ENCODE peak calls at places on chromosomes 16 and 17, in eight cellular contexts. P is colonic mucosa; I is upper lobe of right lung; S is CD4-positive, alpha-beta memory T cell; R is CD4-positive, alpha-beta T cell; C is H1; N is adrenal gland; Y is adipocyte. G is an unnamed sample. For H3K9me3, the result is how much of the 10 kb centered on the place peaks cover.

GRCh38 chr17:61475726-61476125 is 23.5 kb downstream of the TBX4 start:
- DNase-seq in P (no peak), I (peak), S (no peak), R (no peak), C (no peak), N (no peak), Y (peak), G (no peak)

GRCh38 chr16:79217375-79218011 is 383.0 kb downstream of the MAF start:
- DNase-seq in P (no peak), I (no peak), S (peak), R (no peak), C (no peak), N (no peak), Y (no peak), G (no peak)

GRCh38 chr16:4435668-4436067 is 10.0 kb downstream of the DNAJA3 start:
- DNase-seq in P (no peak), I (no peak), S (no peak), R (no peak), C (no peak), N (no peak), Y (peak), G (no peak)

GRCh38 chr17:57480438-57481196 is 224.3 kb downstream of the MSI2 start:
- DNase-seq in P (no peak), I (no peak), S (no peak), R (no peak), C (no peak), N (no peak), Y (peak), G (no peak)

GRCh38 chr16:52256310-52257078 is 290.4 kb downstream of the TOX3 start:
- DNase-seq in P (no peak), I (no peak), S (no peak), R (no peak), C (no peak), N (no peak), Y (no peak), G (no peak)

GRCh38 chr16:80733366-80733901 is 71.0 kb downstream of the CDYL2 start:
- DNase-seq in P (no peak), I (no peak), S (no peak), R (no peak), C (no peak), N (no peak), Y (no peak), G (no peak)

GRCh38 chr17:80918731-80919130 is 72.9 kb upstream of the CHMP6 start:
- DNase-seq in P (no peak), I (peak), S (no peak), R (no peak), C (no peak), N (no peak), Y (no peak), G (no peak)

GRCh38 chr16:81460075-81460474 is 15.5 kb downstream of the CMIP start:
- DNase-seq in P (no peak), I (no peak), S (no peak), R (no peak), C (no peak), N (no peak), Y (no peak), G (no peak)

GRCh38 chr16:2598723-2599122 is 60.9 kb downstream of the PDPK1 start:
- DNase-seq in P (no peak), I (peak), S (no peak), R (no peak), C (no peak), N (peak), Y (no peak), G (no peak)

GRCh38 chr17:42642377-42642776 is 16.7 kb upstream of the TUBG2 start:
- DNase-seq in P (no peak), I (no peak), S (no peak), R (no peak), C (no peak), N (no peak), Y (no peak), G (no peak)

GRCh38 chr17:4492762-4493561 is 5.7 kb upstream of the SPNS2 start:
- DNase-seq in P (peak), I (no peak), S (no peak), R (no peak), C (peak), N (peak), Y (peak), G (no peak)

GRCh38 chr16:51592013-51592501 is 441.0 kb upstream of the SALL1 start:
- DNase-seq in P (no peak), I (no peak), S (no peak), R (no peak), C (no peak), N (no peak), Y (peak), G (no peak)

GRCh38 chr16:57530104-57530522 is 6.3 kb downstream of the CCDC102A start:
- DNase-seq in P (peak), I (peak), S (peak), R (peak), C (no peak), N (peak), Y (peak), G (peak)

GRCh38 chr17:49691086-49691676 is 13.3 kb upstream of the SPOP start:
- DNase-seq in P (no peak), I (no peak), S (no peak), R (no peak), C (no peak), N (no peak), Y (no peak), G (no peak)

GRCh38 chr17:43025290-43025657 is 243 bp downstream of the RND2 start:
- DNase-seq in P (no peak), I (no peak), S (no peak), R (no peak), C (no peak), N (no peak), Y (no peak), G (no peak)

GRCh38 chr17:55730808-55731207 is 8.1 kb upstream of the TMEM100 start:
- DNase-seq in P (no peak), I (no peak), S (no peak), R (no peak), C (no peak), N (no peak), Y (no peak), G (no peak)

GRCh38 chr17:44599298-44600175 is 42.3 kb downstream of the FZD2 start:
- DNase-seq in P (peak), I (no peak), S (no peak), R (no peak), C (no peak), N (peak), Y (peak), G (no peak)

GRCh38 chr16:46695937-46696336 is 6.5 kb downstream of the ORC6 start:
- DNase-seq in P (no peak), I (no peak), S (no peak), R (no peak), C (no peak), N (no peak), Y (no peak), G (no peak)

GRCh38 chr17:48671697-48672171 is 45.6 kb upstream of the HOXB9 start:
- DNase-seq in P (peak), I (peak), S (peak), R (peak), C (peak), N (peak), Y (peak), G (peak)

DNA sequence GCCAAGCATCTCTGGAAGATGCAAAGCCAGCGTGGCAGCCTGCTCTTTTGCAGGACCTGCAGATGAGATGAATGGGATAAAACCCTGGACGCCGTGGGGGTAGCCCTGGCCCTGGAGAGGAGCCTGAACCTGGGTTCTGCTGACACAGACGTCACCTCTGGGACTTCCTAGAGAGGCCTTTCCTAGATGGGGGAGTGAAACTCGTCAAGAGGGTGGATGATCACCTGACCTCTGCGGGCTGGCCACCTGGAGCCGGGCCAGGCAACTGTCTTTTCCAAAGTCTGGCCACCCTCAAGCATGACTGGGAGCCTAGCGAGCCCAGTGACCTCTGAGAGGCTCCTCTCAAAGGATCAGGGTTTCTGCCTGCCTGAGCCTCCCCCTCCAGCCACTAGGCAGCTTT is 529.0 kb downstream of the KCNJ18 start:
- DNase-seq in P (no peak), I (peak), S (no peak), R (no peak), C (no peak), N (no peak), Y (no peak), G (no peak)
- H3K9me3 ChIP-seq in P (under half), I (under half), S (under half), R (under half), C (half or more), N (under half), Y (under half), G (under half)

GRCh38 chr16:35631261-35631945 is 2172.0 kb downstream of the TP53TG3F start:
- DNase-seq in P (no peak), I (no peak), S (no peak), R (no peak), C (no peak), N (no peak), Y (no peak), G (no peak)

GRCh38 chr16:35626051-35626450 is 2166.6 kb downstream of the TP53TG3F start:
- DNase-seq in P (no peak), I (no peak), S (no peak), R (no peak), C (no peak), N (no peak), Y (no peak), G (no peak)

GRCh38 chr16:35629001-35629400 is 2169.6 kb downstream of the TP53TG3F start:
- DNase-seq in P (no peak), I (no peak), S (no peak), R (no peak), C (no peak), N (no peak), Y (no peak), G (no peak)
- H3K9me3 ChIP-seq in P (under half), I (under half), S (under half), R (under half), C (half or more), N (under half), Y (under half), G (under half)

GRCh38 chr16:35687071-35687470 is 2227.7 kb downstream of the TP53TG3F start:
- DNase-seq in P (no peak), I (no peak), S (no peak), R (no peak), C (no peak), N (no peak), Y (no peak), G (no peak)
- H3K9me3 ChIP-seq in P (under half), I (under half), S (under half), R (half or more), C (half or more), N (under half), Y (under half), G (under half)

DNA sequence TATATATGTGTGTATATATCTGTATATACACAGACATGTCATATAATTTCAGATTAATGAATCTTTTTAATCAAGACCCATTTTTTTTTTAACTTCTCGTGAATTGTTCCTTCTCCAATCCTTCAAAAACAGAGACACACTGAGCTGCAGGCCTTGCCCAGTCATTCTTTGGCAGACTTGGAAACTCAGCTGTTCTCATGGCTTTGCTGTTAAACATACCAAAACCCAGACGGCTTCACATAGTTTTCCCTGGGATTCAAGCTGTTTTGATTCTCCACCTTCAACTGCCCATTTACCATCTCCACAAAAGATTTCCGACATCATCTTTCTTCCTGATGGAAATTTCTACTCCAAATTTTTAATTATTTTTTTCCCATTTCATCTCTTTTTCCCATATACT is 148.7 kb downstream of the KCNJ2 start:
- DNase-seq in P (no peak), I (no peak), S (no peak), R (no peak), C (no peak), N (no peak), Y (no peak), G (no peak)
- H3K9me3 ChIP-seq in P (under half), I (under half), S (under half), R (under half), C (under half), N (under half), Y (under half), G (under half)

GRCh38 chr16:35687781-35688180 is 2228.4 kb downstream of the TP53TG3F start:
- DNase-seq in P (no peak), I (no peak), S (no peak), R (no peak), C (no peak), N (no peak), Y (no peak), G (no peak)
- H3K9me3 ChIP-seq in P (under half), I (under half), S (under half), R (half or more), C (half or more), N (under half), Y (under half), G (under half)

DNA sequence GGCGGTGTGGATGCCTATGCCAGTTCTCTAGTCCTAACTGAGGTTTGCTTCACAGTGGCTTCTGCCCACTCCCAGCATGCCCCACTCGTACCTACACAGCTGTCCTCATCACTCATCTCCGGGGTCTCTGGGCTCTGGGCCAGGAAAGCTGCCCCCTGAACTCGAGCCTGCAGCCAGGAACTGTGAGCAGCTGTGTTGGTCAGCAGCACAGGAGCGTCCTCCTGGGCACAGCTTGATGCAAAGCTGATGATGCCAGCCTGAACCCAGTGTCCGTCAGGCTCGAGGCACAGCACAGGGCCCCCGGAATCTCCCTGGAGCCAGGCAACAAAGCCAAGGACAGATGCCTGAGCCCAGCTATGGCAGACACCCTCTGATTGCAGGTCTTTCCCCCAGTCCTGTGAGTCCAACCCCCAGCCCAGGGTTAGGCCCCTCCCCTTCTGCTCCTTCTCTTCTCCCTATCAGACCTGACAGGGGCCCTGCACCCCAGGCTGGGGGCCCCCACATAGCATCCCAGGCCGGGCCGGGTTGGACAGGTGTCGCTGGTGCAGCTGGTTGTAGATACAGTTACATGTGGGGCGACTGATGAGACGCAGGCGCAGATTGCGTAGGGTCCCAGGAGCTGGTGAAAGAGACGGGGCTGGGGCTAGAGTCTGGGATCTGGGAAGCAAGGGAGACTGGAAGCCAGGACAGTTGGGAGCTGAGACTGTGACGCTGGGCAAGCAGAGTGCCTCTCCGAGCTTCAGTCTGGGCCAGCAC is 2.7 kb downstream of the PRSS53 start:
- DNase-seq in P (no peak), I (no peak), S (no peak), R (no peak), C (no peak), N (no peak), Y (no peak), G (no peak)
- H3K9me3 ChIP-seq in P (under half), I (under half), S (under half), R (under half), C (under half), N (under half), Y (under half), G (under half)

GRCh38 chr16:16120044-16120381 is 103.3 kb downstream of the ABCC6 start:
- DNase-seq in P (peak), I (no peak), S (no peak), R (no peak), C (no peak), N (no peak), Y (no peak), G (no peak)
- H3K9me3 ChIP-seq in P (under half), I (under half), S (under half), R (under half), C (under half), N (under half), Y (under half), G (under half)

GRCh38 chr17:12625092-12625491 is 40.6 kb upstream of the MYOCD start:
- DNase-seq in P (no peak), I (no peak), S (no peak), R (no peak), C (no peak), N (no peak), Y (no peak), G (no peak)
- H3K9me3 ChIP-seq in P (under half), I (under half), S (under half), R (under half), C (under half), N (under half), Y (under half), G (under half)

GRCh38 chr16:48308535-48308934 is 61.2 kb upstream of the ABCC11 start:
- DNase-seq in P (no peak), I (no peak), S (no peak), R (no peak), C (no peak), N (no peak), Y (no peak), G (no peak)
- H3K9me3 ChIP-seq in P (under half), I (under half), S (under half), R (under half), C (under half), N (under half), Y (under half), G (under half)

GRCh38 chr16:15981382-15981781 is 32.0 kb downstream of the ABCC1 start:
- DNase-seq in P (no peak), I (no peak), S (no peak), R (no peak), C (no peak), N (no peak), Y (no peak), G (no peak)
- H3K9me3 ChIP-seq in P (under half), I (under half), S (under half), R (under half), C (under half), N (under half), Y (under half), G (under half)